ENCODE peak calls at places on chromosome 18, in four cellular contexts. One of them, this sample, is unnamed.

GRCh38 chr18:58105908-58106673 is 62.1 kb downstream of the NEDD4L start:
- DNase-seq in K562: no peak
- DNase-seq in HCT116: no peak
- DNase-seq in H1: no peak
- DNase-seq in this sample: no peak

GRCh38 chr18:63848159-63848558 is 39.3 kb upstream of the SERPINB2 start:
- DNase-seq in K562: peak; percentile 5
- DNase-seq in HCT116: peak; percentile 66
- DNase-seq in H1: no peak
- DNase-seq in this sample: peak; percentile 39

GRCh38 chr18:75454022-75454795 is 26.7 kb upstream of the SMIM21 start:
- DNase-seq in K562: no peak
- DNase-seq in HCT116: no peak
- DNase-seq in H1: no peak
- DNase-seq in this sample: no peak

GRCh38 chr18:74457043-74457742 is at the start of gene DIPK1C:
- DNase-seq in K562: no peak
- DNase-seq in HCT116: no peak
- DNase-seq in H1: no peak
- DNase-seq in this sample: no peak

GRCh38 chr18:29644276-29644675 is 1398.3 kb downstream of the DSC3 start:
- DNase-seq in K562: no peak
- DNase-seq in HCT116: peak; percentile 0
- DNase-seq in H1: no peak
- DNase-seq in this sample: no peak

GRCh38 chr18:40367576-40367975 is 1587.5 kb upstream of the PIK3C3 start:
- DNase-seq in K562: no peak
- DNase-seq in HCT116: no peak
- DNase-seq in H1: no peak
- DNase-seq in this sample: no peak

GRCh38 chr18:32772580-32773186 is at the start of gene KLHL14:
- DNase-seq in K562: no peak
- DNase-seq in HCT116: no peak
- DNase-seq in H1: no peak
- DNase-seq in this sample: no peak

GRCh38 chr18:35386600-35387366 is 9.6 kb upstream of the ZNF396 start:
- DNase-seq in K562: peak; percentile 78
- DNase-seq in HCT116: peak; percentile 69
- DNase-seq in H1: peak; percentile 36
- DNase-seq in this sample: peak; percentile 70

GRCh38 chr18:33916200-33916599 is 308.5 kb downstream of the NOL4 start:
- DNase-seq in K562: no peak
- DNase-seq in HCT116: no peak
- DNase-seq in H1: peak; percentile 1
- DNase-seq in this sample: no peak

GRCh38 chr18:79379251-79379905 is 16.4 kb upstream of the NFATC1 start:
- DNase-seq in K562: no peak
- DNase-seq in HCT116: no peak
- DNase-seq in H1: no peak
- DNase-seq in this sample: no peak

GRCh38 chr18:32439241-32439640 is 31.4 kb downstream of the GAREM1 start:
- DNase-seq in K562: no peak
- DNase-seq in HCT116: no peak
- DNase-seq in H1: no peak
- DNase-seq in this sample: no peak

GRCh38 chr18:69725009-69725408 is 222.7 kb downstream of the CD226 start:
- DNase-seq in K562: no peak
- DNase-seq in HCT116: no peak
- DNase-seq in H1: no peak
- DNase-seq in this sample: no peak

GRCh38 chr18:14908541-14908940 is 160.6 kb downstream of the ANKRD30B start:
- DNase-seq in K562: no peak
- DNase-seq in HCT116: no peak
- DNase-seq in H1: no peak
- DNase-seq in this sample: no peak

GRCh38 chr18:24987271-24987932 is 364.6 kb downstream of the ZNF521 start:
- DNase-seq in K562: no peak
- DNase-seq in HCT116: no peak
- DNase-seq in H1: no peak
- DNase-seq in this sample: no peak

GRCh38 chr18:63253428-63254372 is 65.9 kb downstream of the BCL2 start:
- DNase-seq in K562: no peak
- DNase-seq in HCT116: no peak
- DNase-seq in H1: no peak
- DNase-seq in this sample: no peak

GRCh38 chr18:44051088-44051487 is 629.6 kb upstream of the SETBP1 start:
- DNase-seq in K562: no peak
- DNase-seq in HCT116: no peak
- DNase-seq in H1: no peak
- DNase-seq in this sample: no peak

GRCh38 chr18:2656237-2657042 is 914 bp downstream of the SMCHD1 start:
- DNase-seq in K562: peak; percentile 44
- DNase-seq in HCT116: no peak
- DNase-seq in H1: no peak
- DNase-seq in this sample: peak; percentile 15

GRCh38 chr18:12317664-12318333 is 9.8 kb downstream of the TUBB6 start:
- DNase-seq in K562: no peak
- DNase-seq in HCT116: no peak
- DNase-seq in H1: no peak
- DNase-seq in this sample: no peak

GRCh38 chr18:75727479-75727878 is 300.0 kb upstream of the SMIM21 start:
- DNase-seq in K562: peak; percentile 21
- DNase-seq in HCT116: peak; percentile 21
- DNase-seq in H1: peak; percentile 38
- DNase-seq in this sample: peak; percentile 2

GRCh38 chr18:10116574-10116973 is 202.8 kb downstream of the VAPA start:
- DNase-seq in K562: no peak
- DNase-seq in HCT116: no peak
- DNase-seq in H1: no peak
- DNase-seq in this sample: no peak

GRCh38 chr18:40553029-40553428 is 1402.0 kb upstream of the PIK3C3 start:
- DNase-seq in K562: no peak
- DNase-seq in HCT116: no peak
- DNase-seq in H1: no peak
- DNase-seq in this sample: no peak

DNA sequence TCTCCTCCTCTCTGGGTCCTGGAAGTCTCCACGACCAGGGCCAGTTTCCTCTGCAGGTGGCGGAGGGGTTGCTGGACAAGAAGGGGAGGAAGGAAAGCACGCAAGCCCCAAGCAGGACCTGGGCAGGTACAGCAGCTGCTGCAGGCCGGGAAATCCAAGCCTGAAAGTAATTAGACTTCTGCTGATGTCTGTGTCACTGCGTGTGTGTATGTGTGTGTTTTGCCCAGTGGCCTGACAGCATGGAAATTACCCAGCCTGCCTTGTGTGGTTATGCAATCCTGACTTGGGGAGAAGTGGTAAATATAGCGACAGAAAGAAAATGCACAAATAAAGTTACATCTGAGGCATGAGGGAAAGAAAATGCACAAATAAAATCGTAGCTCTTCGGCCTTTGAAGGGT is 121.8 kb upstream of the ZBTB14 start:
- DNase-seq in K562: no peak
- DNase-seq in HCT116: no peak
- DNase-seq in H1: no peak
- DNase-seq in this sample: no peak
- TF ChIP-seq FOSL1 in K562: no peak
- TF ChIP-seq FOSL1 in HCT116: no peak
- TF ChIP-seq FOSL1 in H1: no peak
- TF ChIP-seq FOSL1 in this sample: no peak

GRCh38 chr18:45481846-45482245 is 133.4 kb upstream of the SLC14A2 start:
- DNase-seq in K562: no peak
- DNase-seq in HCT116: no peak
- DNase-seq in H1: no peak
- DNase-seq in this sample: no peak
- H3K4me3 ChIP-seq in K562: no peak overlapping the region
- H3K4me3 ChIP-seq in HCT116: no peak overlapping the region
- H3K4me3 ChIP-seq in H1: no peak overlapping the region
- H3K4me3 ChIP-seq in this sample: no peak overlapping the region

GRCh38 chr18:812673-813404 is 797 bp upstream of the YES1 start:
- DNase-seq in K562: peak; percentile 75
- DNase-seq in HCT116: peak; percentile 51
- DNase-seq in H1: no peak
- DNase-seq in this sample: peak; percentile 37
- TF ChIP-seq FOSL1 in K562: peak; percentile 66
- TF ChIP-seq FOSL1 in HCT116: no peak
- TF ChIP-seq FOSL1 in H1: no peak
- TF ChIP-seq FOSL1 in this sample: no peak

GRCh38 chr18:7256959-7257742 is 26.3 kb downstream of the LRRC30 start:
- DNase-seq in K562: no peak
- DNase-seq in HCT116: no peak
- DNase-seq in H1: no peak
- DNase-seq in this sample: no peak
- H3K4me3 ChIP-seq in K562: no peak overlapping the region
- H3K4me3 ChIP-seq in HCT116: no peak overlapping the region
- H3K4me3 ChIP-seq in H1: no peak overlapping the region
- H3K4me3 ChIP-seq in this sample: no peak overlapping the region

GRCh38 chr18:23971656-23972230 is 42.8 kb upstream of the TTC39C start:
- DNase-seq in K562: no peak
- DNase-seq in HCT116: no peak
- DNase-seq in H1: no peak
- DNase-seq in this sample: no peak

GRCh38 chr18:23969664-23970063 is 44.9 kb upstream of the TTC39C start:
- DNase-seq in K562: no peak
- DNase-seq in HCT116: no peak
- DNase-seq in H1: no peak
- DNase-seq in this sample: no peak

GRCh38 chr18:23968638-23969037 is 45.9 kb upstream of the TTC39C start:
- DNase-seq in K562: no peak
- DNase-seq in HCT116: no peak
- DNase-seq in H1: no peak
- DNase-seq in this sample: no peak

GRCh38 chr18:23970161-23971153 is 44.1 kb upstream of the TTC39C start:
- DNase-seq in K562: no peak
- DNase-seq in HCT116: no peak
- DNase-seq in H1: no peak
- DNase-seq in this sample: no peak

GRCh38 chr18:23972416-23972815 is 42.1 kb upstream of the TTC39C start:
- DNase-seq in K562: no peak
- DNase-seq in HCT116: no peak
- DNase-seq in H1: no peak
- DNase-seq in this sample: no peak
- TF ChIP-seq FOSL1 in K562: no peak
- TF ChIP-seq FOSL1 in HCT116: no peak
- TF ChIP-seq FOSL1 in H1: no peak
- TF ChIP-seq FOSL1 in this sample: no peak

DNA sequence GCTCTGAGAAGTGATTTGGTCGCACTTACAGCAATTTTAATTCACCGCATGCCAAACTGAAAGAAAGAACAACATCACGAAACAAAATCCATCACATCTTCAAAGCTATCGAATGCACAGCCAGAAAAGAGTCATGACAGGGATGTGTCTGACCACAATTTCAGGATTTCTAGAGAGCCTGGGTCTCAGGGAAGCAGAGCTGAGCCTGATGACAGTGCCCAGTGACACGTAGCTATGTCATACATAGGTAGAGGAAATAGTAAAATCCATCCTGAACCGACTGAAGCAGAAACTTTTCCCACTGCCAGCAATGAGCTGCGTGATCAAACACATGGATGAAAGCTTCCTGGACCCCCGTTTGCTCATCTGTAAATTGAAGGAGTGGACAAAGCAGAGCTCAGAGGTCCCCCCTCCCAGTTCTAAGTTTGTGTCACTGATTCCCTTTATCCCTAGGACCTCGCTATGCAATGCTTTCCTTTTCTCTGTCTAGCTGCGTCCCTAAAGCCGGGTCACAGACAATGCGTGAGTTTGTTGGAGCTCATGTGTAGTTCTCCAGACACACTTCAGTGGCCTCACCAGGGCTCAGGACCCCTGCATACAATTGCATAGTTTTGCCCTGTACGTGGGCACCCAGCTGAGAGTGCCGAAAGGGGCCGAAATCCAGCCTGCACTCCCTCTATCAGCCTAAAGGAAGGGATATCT is 37.6 kb downstream of the CCBE1 start:
- DNase-seq in K562: no peak
- DNase-seq in HCT116: no peak
- DNase-seq in H1: no peak
- DNase-seq in this sample: no peak
- H3K4me3 ChIP-seq in K562: no peak overlapping the region
- H3K4me3 ChIP-seq in HCT116: no peak overlapping the region
- H3K4me3 ChIP-seq in H1: no peak overlapping the region
- H3K4me3 ChIP-seq in this sample: no peak overlapping the region

DNA sequence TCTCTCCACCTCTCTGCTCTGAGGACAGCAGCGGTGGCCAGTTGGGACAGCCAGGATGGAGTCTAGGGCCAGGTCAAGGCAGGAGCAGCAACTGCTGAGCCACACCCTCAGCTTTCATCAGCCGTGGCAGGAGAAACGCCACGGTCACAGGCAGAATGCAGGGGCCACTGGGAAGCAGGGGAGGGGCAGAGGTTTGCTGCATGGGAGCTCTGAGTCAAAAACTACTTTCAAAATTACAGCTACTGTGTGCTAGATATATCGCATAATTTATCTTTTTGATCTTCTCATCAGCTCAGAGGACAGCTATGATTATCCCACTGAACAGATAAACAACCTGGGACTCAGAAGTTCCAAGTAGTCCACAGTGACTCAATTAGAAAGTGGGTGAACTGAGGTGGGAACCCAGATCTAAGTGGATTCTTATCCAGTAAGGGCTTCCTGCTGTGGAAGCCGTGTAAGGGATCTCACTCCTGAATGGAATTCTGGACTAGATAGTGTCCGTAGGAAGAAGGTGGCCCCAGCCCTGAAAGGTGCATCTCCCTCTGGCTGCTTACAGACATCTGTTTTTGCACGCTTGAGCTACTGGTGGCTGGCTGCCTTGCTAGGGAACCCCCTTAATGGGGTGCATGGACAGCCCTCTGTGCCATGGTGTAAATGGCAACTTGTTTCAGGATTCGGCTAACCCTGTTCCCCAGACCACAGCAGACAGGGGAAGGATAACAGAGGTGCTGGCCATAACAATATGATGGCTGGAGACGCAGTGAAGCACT is 194.6 kb upstream of the SMAD2 start:
- DNase-seq in K562: no peak
- DNase-seq in HCT116: no peak
- DNase-seq in H1: no peak
- DNase-seq in this sample: no peak
- TF ChIP-seq FOSL1 in K562: no peak
- TF ChIP-seq FOSL1 in HCT116: no peak
- TF ChIP-seq FOSL1 in H1: no peak
- TF ChIP-seq FOSL1 in this sample: no peak